ENCODE peak calls at places on chromosomes 6 and 20, in five cellular contexts. S is B cell, I is IMR-90, Q is NCI-H2081, F is EL. D is an unnamed sample.

GRCh38 chr6:44162876-44163625 is 4.4 kb downstream of the CAPN11 start:
- DNase-seq in S (no peak), I (peak), Q (no peak), F (no peak), D (no peak)

GRCh38 chr6:89144358-89145041 is 1.4 kb upstream of the PM20D2 start:
- DNase-seq in S (peak), I (no peak), Q (peak), F (peak), D (no peak)

GRCh38 chr20:1823421-1823892 is 71.8 kb upstream of the SIRPA start:
- DNase-seq in S (no peak), I (no peak), Q (no peak), F (no peak), D (no peak)

GRCh38 chr6:77264970-77265369 is 198.3 kb downstream of the HTR1B start:
- DNase-seq in S (no peak), I (no peak), Q (no peak), F (no peak), D (no peak)

GRCh38 chr6:27863962-27864905 is 48.0 kb downstream of the OR2B2 start:
- DNase-seq in S (peak), I (peak), Q (no peak), F (peak), D (no peak)

GRCh38 chr6:82086944-82087343 is 160.6 kb downstream of the IBTK start:
- DNase-seq in S (no peak), I (no peak), Q (no peak), F (no peak), D (no peak)

GRCh38 chr6:20483902-20484497 is 50.3 kb upstream of the CDKAL1 start:
- DNase-seq in S (no peak), I (no peak), Q (peak), F (no peak), D (no peak)

GRCh38 chr6:38571721-38572120 is 68.0 kb downstream of the BTBD9 start:
- DNase-seq in S (no peak), I (no peak), Q (no peak), F (no peak), D (no peak)

GRCh38 chr6:36224918-36225461 is 28.4 kb downstream of the BRPF3 start:
- DNase-seq in S (no peak), I (no peak), Q (no peak), F (peak), D (no peak)

D was measured in NCI-H2107.